ENCODE peak calls at places on chromosomes 2 and 18, in ten cellular contexts. Z, D, M, X, Q, C, F, B, G and J are unnamed samples. For H3K36me3, the result is how much of the 10 kb centered on the place peaks cover.

GRCh38 chr2:187372213-187372612 is 75.8 kb downstream of the CALCRL start:
- DNase-seq in G (no peak), C (no peak), F (no peak), M (no peak), D (no peak), X (no peak), Q (no peak), Z (no peak), B (peak), J (no peak)

GRCh38 chr2:119897996-119898395 is 114.9 kb upstream of the EPB41L5 start:
- DNase-seq in C (no peak), M (no peak), Z (no peak), G (no peak), B (no peak), D (no peak), F (no peak), Q (no peak), X (no peak), J (no peak)

GRCh38 chr2:9106338-9107167 is 100.1 kb upstream of the ASAP2 start:
- DNase-seq in F (no peak), C (no peak), B (peak), M (no peak), Q (no peak), Z (no peak), G (no peak), X (no peak), D (no peak), J (no peak)

GRCh38 chr2:151730242-151730975 is 3.9 kb downstream of the NEB start:
- DNase-seq in C (no peak), D (no peak), G (peak), B (peak), Q (no peak), M (no peak), X (no peak), Z (no peak), F (no peak), J (no peak)

GRCh38 chr2:241148239-241148638 is 1.0 kb downstream of the PASK start:
- DNase-seq in M (no peak), Z (no peak), B (no peak), D (no peak), G (no peak), Q (no peak), C (no peak), F (no peak), X (no peak), J (no peak)

GRCh38 chr18:63160172-63160995 is 159.2 kb downstream of the BCL2 start:
- DNase-seq in G (no peak), C (no peak), B (no peak), Q (no peak), D (no peak), M (no peak), Z (peak), X (no peak), F (no peak), J (no peak)

GRCh38 chr2:68971591-68972231 is 2.7 kb upstream of the GKN1 start:
- DNase-seq in D (no peak), C (peak), Q (no peak), M (no peak), Z (no peak), B (peak), X (no peak), G (peak), F (no peak), J (no peak)

GRCh38 chr2:187586091-187586632 is 31.9 kb upstream of the TFPI start:
- DNase-seq in Q (no peak), B (peak), M (no peak), G (peak), D (no peak), C (no peak), Z (no peak), F (no peak), X (no peak), J (no peak)

GRCh38 chr2:68287580-68288441 is 31.9 kb downstream of the CNRIP1 start:
- DNase-seq in X (no peak), G (no peak), M (no peak), F (no peak), D (peak), C (no peak), Z (no peak), B (peak), Q (no peak), J (peak)

GRCh38 chr2:167504061-167504460 is 615.8 kb downstream of the XIRP2 start:
- DNase-seq in B (no peak), F (no peak), D (no peak), G (no peak), X (no peak), C (no peak), Q (no peak), Z (no peak), M (no peak), J (no peak)

GRCh38 chr18:79786781-79787526 is 10.8 kb upstream of the KCNG2 start:
- DNase-seq in D (peak), F (peak), M (no peak), C (no peak), Z (no peak), Q (no peak), X (no peak), B (no peak), G (no peak), J (no peak)

GRCh38 chr2:19312949-19313348 is 45.5 kb downstream of the OSR1 start:
- DNase-seq in M (no peak), B (peak), D (no peak), X (peak), Z (no peak), C (peak), G (no peak), Q (no peak), F (no peak), J (no peak)

GRCh38 chr2:229313591-229313990 is 42.5 kb upstream of the PID1 start:
- DNase-seq in Q (no peak), B (peak), C (no peak), M (no peak), G (no peak), D (no peak), X (no peak), Z (no peak), F (no peak), J (no peak)

GRCh38 chr2:32772623-32773221 is 144.9 kb downstream of the TTC27 start:
- DNase-seq in G (peak), B (peak), Q (no peak), Z (no peak), X (peak), C (no peak), F (no peak), M (no peak), D (no peak), J (no peak)

GRCh38 chr2:73939419-73939818 is 12.7 kb downstream of the DGUOK start:
- DNase-seq in M (no peak), G (no peak), F (peak), Z (peak), X (no peak), C (peak), B (peak), Q (no peak), D (no peak), J (no peak)

GRCh38 chr2:64463784-64464183 is 9.8 kb downstream of the LGALSL start:
- DNase-seq in D (no peak), G (no peak), M (no peak), B (peak), C (no peak), Q (no peak), Z (no peak), F (no peak), X (no peak), J (no peak)

GRCh38 chr2:149612122-149612521 is 24.5 kb upstream of the MMADHC start:
- DNase-seq in F (no peak), D (no peak), Q (no peak), X (no peak), C (peak), Z (no peak), B (peak), M (no peak), G (no peak), J (no peak)

GRCh38 chr2:194883711-194884110 is 773.3 kb upstream of the SLC39A10 start:
- DNase-seq in B (no peak), M (no peak), G (no peak), C (no peak), Q (no peak), X (no peak), Z (no peak), D (no peak), F (no peak), J (no peak)

GRCh38 chr18:44686156-44686555 is 5.5 kb downstream of the SETBP1 start:
- DNase-seq in C (no peak), Q (no peak), G (no peak), X (no peak), M (no peak), Z (no peak), D (no peak), B (no peak), F (no peak), J (no peak)

GRCh38 chr2:130251865-130252620 is 53.8 kb upstream of the TUBA3E start:
- DNase-seq in X (peak), C (no peak), G (no peak), Q (peak), F (no peak), D (no peak), M (no peak), Z (no peak), B (no peak), J (no peak)

GRCh38 chr18:55401275-55401620 is 186.7 kb downstream of the TCF4 start:
- DNase-seq in G (no peak), F (no peak), Z (no peak), C (no peak), X (no peak), D (no peak), M (no peak), B (peak), Q (no peak), J (no peak)
- H3K4me3 ChIP-seq in G (no peak), F (peak), Z (no peak), C (peak), X (peak), D (peak), M (peak), B (peak), Q (no peak), J (peak)

GRCh38 chr2:218732761-218733158 is 22.1 kb downstream of the TTLL4 start:
- DNase-seq in C (no peak), F (no peak), M (no peak), Q (no peak), B (no peak), D (no peak), Z (no peak), G (no peak), X (no peak), J (no peak)
- H3K36me3 ChIP-seq in C (under half), F (under half), M (under half), Q (under half), B (under half), D (under half), Z (under half), G (under half), X (under half), J (under half)

GRCh38 chr2:240000671-240001070 is 24.5 kb downstream of the NDUFA10 start:
- DNase-seq in Z (no peak), Q (no peak), M (no peak), G (no peak), X (no peak), D (no peak), B (no peak), F (no peak), C (no peak), J (no peak)

GRCh38 chr2:239998006-239998405 is 27.1 kb downstream of the NDUFA10 start:
- DNase-seq in D (no peak), M (no peak), B (no peak), F (no peak), C (no peak), G (no peak), Q (no peak), Z (no peak), X (no peak), J (no peak)

DNA sequence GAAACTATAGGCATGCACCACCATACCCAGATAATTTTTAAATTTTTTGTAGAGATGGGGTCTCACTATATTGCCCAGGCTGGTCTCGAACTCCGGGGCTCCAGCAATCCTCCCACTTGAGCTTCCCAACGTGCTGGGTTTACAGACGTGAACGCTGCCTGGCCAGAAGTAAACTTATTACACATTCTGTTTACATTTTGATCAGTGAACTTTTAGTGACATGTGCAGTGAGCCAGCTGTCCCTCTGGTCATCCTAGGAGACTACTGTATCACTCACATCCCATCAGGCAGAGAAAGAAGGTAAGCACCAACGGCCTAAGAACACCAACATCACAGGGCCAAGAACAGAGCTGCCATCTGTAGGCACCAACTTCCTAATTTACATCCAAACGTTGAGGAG is 22.2 kb downstream of the NDUFA10 start:
- DNase-seq in C (no peak), F (no peak), G (no peak), Q (no peak), Z (no peak), X (no peak), M (no peak), D (no peak), B (no peak), J (no peak)
- H3K4me3 ChIP-seq in C (no peak), F (no peak), G (no peak), Q (no peak), Z (no peak), X (no peak), M (no peak), D (no peak), B (no peak), J (no peak)

GRCh38 chr2:1648241-1649102 is 95.8 kb downstream of the PXDN start:
- DNase-seq in M (no peak), Q (no peak), D (no peak), X (no peak), B (no peak), Z (no peak), G (no peak), C (no peak), F (no peak), J (no peak)
- H3K36me3 ChIP-seq in M (under half), Q (under half), D (under half), X (half or more), B (under half), Z (under half), G (under half), C (under half), F (under half), J (under half)

DNA sequence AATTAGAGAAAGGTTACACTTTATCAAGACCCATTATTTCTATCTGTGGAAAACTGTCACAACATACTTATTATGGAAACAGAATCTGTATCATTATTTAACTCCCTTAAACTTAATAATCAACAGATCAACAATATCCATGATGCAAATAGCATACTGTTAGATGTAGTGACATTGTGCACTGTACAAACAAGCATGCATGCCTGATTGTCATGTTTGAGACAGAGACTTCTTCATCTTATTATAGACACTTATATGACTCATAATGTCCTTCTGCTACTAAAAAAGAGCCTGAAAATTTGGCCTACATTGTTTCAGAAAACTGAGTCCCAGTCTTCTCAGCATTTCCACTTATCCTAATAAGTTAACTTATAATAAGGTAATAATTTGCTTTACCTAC is 304.0 kb downstream of the NRXN1 start:
- DNase-seq in Z (no peak), B (no peak), G (no peak), M (no peak), C (no peak), F (no peak), D (no peak), Q (no peak), X (no peak), J (no peak)
- H3K4me3 ChIP-seq in Z (no peak), B (no peak), G (no peak), M (no peak), C (no peak), F (no peak), D (no peak), Q (no peak), X (no peak), J (no peak)

GRCh38 chr2:239103125-239104098 is 255.5 kb downstream of the TWIST2 start:
- DNase-seq in B (no peak), D (peak), M (no peak), Z (no peak), C (no peak), G (no peak), F (no peak), Q (no peak), X (no peak), J (no peak)
- H3K36me3 ChIP-seq in B (under half), D (under half), M (under half), Z (under half), C (half or more), G (under half), F (half or more), Q (under half), X (under half), J (half or more)

GRCh38 chr2:62586981-62587380 is 81.0 kb upstream of the TMEM17 start:
- DNase-seq in Q (no peak), C (no peak), X (no peak), D (no peak), G (no peak), B (peak), Z (no peak), M (no peak), F (no peak), J (no peak)
- H3K4me3 ChIP-seq in Q (no peak), C (no peak), X (no peak), D (no peak), G (no peak), B (no peak), Z (no peak), M (no peak), F (no peak), J (no peak)